ENCODE peak calls at places on chromosomes 6 and 20, in six cellular contexts. B is MCF 10A, E is foreskin fibroblast, G is NCI-H2081, W is mesenchymal stem cell, C is PC-3. D is an unnamed sample.

GRCh38 chr6:33207569-33208088 is 671 bp upstream of the RING1 start:
- DNase-seq in B (peak), E (peak), G (no peak), W (peak), C (peak), D (no peak)

GRCh38 chr20:5745416-5745968 is 4.7 kb upstream of the SHLD1 start:
- DNase-seq in B (no peak), E (no peak), C (no peak), G (no peak), W (no peak), D (no peak)

GRCh38 chr6:77181749-77182148 is 281.5 kb downstream of the HTR1B start:
- DNase-seq in E (no peak), B (no peak), W (no peak), C (no peak), G (no peak), D (no peak)

GRCh38 chr6:159074120-159074684 is 29.4 kb upstream of the TAGAP start:
- DNase-seq in C (peak), E (peak), W (peak), G (no peak), B (peak), D (no peak)

GRCh38 chr6:101397199-101397598 is 3.7 kb downstream of the GRIK2 start:
- DNase-seq in B (peak), W (no peak), C (peak), E (peak), G (peak), D (no peak)

GRCh38 chr6:99233219-99233618 is 116.3 kb downstream of the FAXC start:
- DNase-seq in G (no peak), B (no peak), C (no peak), E (no peak), W (no peak), D (no peak)

GRCh38 chr20:38704136-38704535 is 20.1 kb upstream of the SLC32A1 start:
- DNase-seq in E (no peak), B (no peak), W (no peak), C (no peak), G (no peak), D (no peak)

GRCh38 chr20:9141916-9142315 is 73.0 kb downstream of the PLCB4 start:
- DNase-seq in G (no peak), C (no peak), B (no peak), E (no peak), W (no peak), D (no peak)

GRCh38 chr20:38165089-38165965 is at the start of gene TGM2:
- DNase-seq in E (peak), B (peak), C (peak), G (peak), W (peak), D (no peak)

GRCh38 chr6:129785756-129786135 is 75.4 kb downstream of the TMEM244 start:
- DNase-seq in G (no peak), B (no peak), E (no peak), W (no peak), C (no peak), D (no peak)

GRCh38 chr6:39824030-39824926 is 32.1 kb downstream of the DAAM2 start:
- DNase-seq in C (no peak), W (no peak), G (no peak), E (peak), B (no peak), D (no peak)

GRCh38 chr20:23606652-23607049 is 934 bp upstream of the CST9 start:
- DNase-seq in B (peak), C (peak), W (peak), G (peak), E (peak), D (peak)

GRCh38 chr6:44254957-44255808 is 2.1 kb downstream of the SLC35B2 start:
- DNase-seq in C (peak), W (no peak), B (peak), E (peak), G (no peak), D (no peak)

GRCh38 chr6:106181664-106182418 is 95.7 kb downstream of the PRDM1 start:
- DNase-seq in W (peak), G (no peak), C (peak), E (peak), B (peak), D (peak)

GRCh38 chr6:21800948-21801438 is 207.4 kb downstream of the SOX4 start:
- DNase-seq in C (peak), W (peak), G (no peak), E (peak), B (peak), D (no peak)

GRCh38 chr6:75012018-75012417 is 193.8 kb downstream of the COL12A1 start:
- DNase-seq in G (no peak), E (peak), C (no peak), B (no peak), W (no peak), D (no peak)

GRCh38 chr6:158488065-158488464 is 71.8 kb upstream of the TMEM181 start:
- DNase-seq in C (peak), G (no peak), W (peak), E (peak), B (peak), D (peak)

GRCh38 chr6:23181301-23182110 is 612.1 kb downstream of the HDGFL1 start:
- DNase-seq in C (no peak), B (no peak), W (no peak), E (peak), G (peak), D (no peak)